ENCODE peak calls at places on chromosome X, in five cellular contexts. J, M, R, V and T are unnamed samples.

GRCh38 chrX:25144043-25144940 is 128.5 kb upstream of the ARX start:
- DNase-seq in V (peak), R (no peak), J (peak), M (no peak), T (peak)

GRCh38 chrX:131747173-131747572 is 203.3 kb downstream of the OR13H1 start:
- DNase-seq in V (no peak), R (no peak), M (peak), J (no peak), T (no peak)

GRCh38 chrX:98071331-98071730 is 1187.6 kb downstream of the RPA4 start:
- DNase-seq in R (no peak), V (no peak), J (no peak), M (no peak), T (peak)

GRCh38 chrX:104668550-104668949 is 102.6 kb downstream of the IL1RAPL2 start:
- DNase-seq in J (no peak), V (no peak), R (no peak), M (no peak), T (peak)

GRCh38 chrX:17377047-17377692 is 2.2 kb downstream of the NHS start:
- DNase-seq in M (no peak), R (no peak), J (no peak), V (no peak), T (peak)

GRCh38 chrX:38701073-38701472 is 100.2 kb upstream of the MID1IP1 start:
- DNase-seq in J (no peak), V (no peak), R (no peak), M (no peak), T (peak)

GRCh38 chrX:134634691-134635090 is 23.6 kb downstream of the PLAC1 start:
- DNase-seq in V (no peak), R (no peak), M (no peak), J (no peak), T (no peak)

GRCh38 chrX:49233176-49233575 is at the start of gene CACNA1F:
- DNase-seq in R (no peak), V (no peak), J (no peak), M (no peak), T (no peak)

GRCh38 chrX:72126048-72126415 is 5.7 kb downstream of the RTL5 start:
- DNase-seq in R (no peak), J (no peak), M (no peak), V (no peak), T (no peak)

GRCh38 chrX:19954707-19955106 is 36.2 kb downstream of the BCLAF3 start:
- DNase-seq in J (no peak), R (no peak), M (no peak), V (no peak), T (no peak)

GRCh38 chrX:54640103-54640428 is 110.0 kb downstream of the GNL3L start:
- DNase-seq in V (no peak), M (no peak), R (no peak), J (no peak), T (no peak)

GRCh38 chrX:54639018-54639345 is 109.0 kb downstream of the GNL3L start:
- DNase-seq in V (no peak), J (no peak), R (no peak), M (no peak), T (no peak)

GRCh38 chrX:54639346-54640102 is 109.5 kb downstream of the GNL3L start:
- DNase-seq in M (peak), V (peak), J (peak), R (peak), T (peak)

GRCh38 chrX:54641530-54641929 is 111.5 kb downstream of the GNL3L start:
- DNase-seq in J (no peak), V (no peak), R (no peak), M (no peak), T (peak)

DNA sequence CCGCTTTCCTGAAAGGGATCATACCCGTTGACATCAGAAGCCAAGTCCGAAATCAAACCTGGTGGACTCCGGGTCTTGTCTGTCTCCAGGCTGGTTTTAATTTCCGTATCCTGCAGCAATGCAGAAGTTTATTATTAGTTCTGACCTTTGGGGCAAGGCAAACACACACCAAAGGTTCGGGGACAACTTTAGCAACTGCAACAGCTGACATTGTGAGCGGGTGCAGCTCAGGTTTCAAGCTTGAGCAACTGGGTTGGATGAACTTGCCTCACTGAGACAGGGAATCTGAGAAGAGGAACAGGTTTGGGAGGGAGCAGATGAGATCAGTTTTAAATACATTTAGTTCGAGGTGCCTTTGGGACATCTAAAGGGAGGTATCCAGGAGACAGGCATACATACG is 110.7 kb downstream of the GNL3L start:
- DNase-seq in V (peak), J (no peak), M (no peak), R (no peak), T (peak)
- TF ChIP-seq CREB1 in V (no peak), J (no peak), M (no peak), R (no peak), T (no peak)

GRCh38 chrX:9459349-9459748 is 5.5 kb upstream of the TBL1X start:
- DNase-seq in V (peak), J (no peak), M (no peak), R (no peak), T (no peak)
- H3K27ac ChIP-seq in V (no peak), J (no peak), M (no peak), R (no peak), T (no peak)

DNA sequence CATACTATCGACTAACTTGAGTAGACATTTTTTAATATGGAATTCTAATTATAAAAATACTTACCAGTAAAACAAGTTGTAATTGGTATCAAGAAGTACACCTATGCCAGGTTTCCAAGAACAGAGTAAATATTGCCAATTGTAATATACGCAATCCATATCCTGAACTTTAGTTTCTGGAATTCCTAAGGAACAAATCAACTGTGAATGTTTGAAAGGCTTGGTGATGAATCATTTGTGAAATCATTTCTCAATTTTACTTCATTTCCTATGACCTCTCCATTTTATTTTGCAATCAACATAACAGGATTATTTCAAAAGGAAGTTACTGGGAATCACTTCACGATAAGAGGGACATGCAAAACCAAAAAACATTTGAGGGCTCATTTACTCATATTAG is 3.7 kb downstream of the IL13RA2 start:
- DNase-seq in M (no peak), V (no peak), J (no peak), R (no peak), T (no peak)
- TF ChIP-seq CREB1 in M (no peak), V (no peak), J (no peak), R (no peak), T (no peak)

DNA sequence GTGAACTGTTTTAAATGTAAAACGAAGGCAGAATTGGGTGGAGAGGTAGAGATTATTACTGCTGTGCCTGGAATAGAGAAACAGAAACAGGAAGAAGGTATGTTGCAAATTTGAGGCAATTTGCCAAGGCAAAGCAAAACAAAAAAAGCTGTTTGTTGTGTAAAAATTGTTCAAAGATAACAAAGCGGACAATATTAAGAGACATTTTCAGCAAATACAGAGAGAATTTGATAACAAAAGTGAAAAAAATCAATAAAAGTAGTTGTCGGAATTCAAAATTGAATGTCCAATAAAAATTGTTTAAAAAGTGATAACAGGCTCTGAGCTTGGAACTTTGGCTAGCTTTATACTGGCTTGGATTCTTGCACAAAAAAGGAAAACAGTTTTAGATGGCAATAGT is 14.4 kb upstream of the SMS start:
- DNase-seq in M (no peak), V (no peak), R (no peak), J (no peak), T (no peak)
- H3K27ac ChIP-seq in M (no peak), V (no peak), R (no peak), J (peak), T (peak)

GRCh38 chrX:108642273-108642628 is 94.1 kb downstream of the IRS4 start:
- DNase-seq in J (no peak), R (no peak), V (no peak), M (no peak), T (no peak)
- TF ChIP-seq CREB1 in J (no peak), R (no peak), V (no peak), M (no peak), T (no peak)

DNA sequence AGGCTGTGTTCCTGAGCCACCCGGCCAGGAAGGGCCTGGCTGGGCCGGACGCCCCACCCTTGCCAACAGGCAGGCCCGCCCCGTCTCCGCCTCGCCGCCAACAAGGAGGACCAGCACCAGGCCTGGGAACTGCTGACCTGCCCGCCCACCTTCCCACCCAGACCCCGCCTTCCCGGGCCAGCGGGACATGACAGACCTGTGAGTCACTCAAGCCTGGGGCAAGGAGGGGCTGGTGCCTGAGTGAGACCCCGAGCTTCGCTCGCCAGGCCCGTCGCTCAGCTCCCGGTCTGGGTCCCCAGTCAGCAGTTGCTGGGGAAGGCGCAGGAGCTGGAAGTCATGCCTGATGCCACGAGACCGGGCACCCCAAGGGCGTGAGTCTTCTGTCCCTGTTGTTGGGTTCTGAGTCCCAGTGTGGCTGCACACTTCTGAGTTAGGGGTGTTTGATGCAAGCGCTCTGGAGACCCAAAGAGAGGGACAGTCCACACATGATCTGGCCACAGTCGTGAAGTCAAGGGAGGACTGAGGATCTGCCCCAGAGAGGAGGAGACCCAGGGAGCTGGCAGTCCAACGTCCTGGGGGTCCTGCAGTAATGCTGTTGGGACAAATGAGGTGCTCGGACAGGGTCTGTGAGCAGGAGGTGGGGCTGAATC is at the start of gene DNASE1L1:
- DNase-seq in R (peak), J (peak), M (no peak), V (peak), T (peak)
- H3K27ac ChIP-seq in R (peak), J (peak), M (no peak), V (peak), T (no peak)

DNA sequence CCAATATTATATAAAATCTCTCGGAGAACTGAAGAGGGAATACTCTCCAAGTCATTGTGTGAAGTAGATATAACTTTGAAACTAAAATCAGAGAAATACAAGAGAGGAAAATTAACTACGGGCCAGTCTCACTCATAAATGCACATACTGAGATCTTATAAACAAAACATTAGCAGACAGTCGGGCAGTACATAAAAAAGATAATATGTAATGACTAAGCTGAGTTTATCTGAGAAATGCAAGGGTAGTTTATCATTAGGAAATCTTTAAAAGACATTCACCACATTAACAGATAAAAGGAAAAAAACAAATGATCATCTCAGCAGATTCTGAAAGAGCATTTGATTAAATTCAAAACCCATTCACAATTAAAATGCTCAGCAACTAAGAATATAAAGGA is 116.7 kb downstream of the NYX start:
- DNase-seq in V (no peak), M (no peak), J (no peak), R (no peak), T (no peak)
- TF ChIP-seq CREB1 in V (no peak), M (no peak), J (no peak), R (no peak), T (no peak)

GRCh38 chrX:10769696-10770619 is 149.6 kb upstream of the MID1 start:
- DNase-seq in V (no peak), R (no peak), M (no peak), J (no peak), T (peak)
- H3K27ac ChIP-seq in V (no peak), R (no peak), M (no peak), J (no peak), T (peak)

GRCh38 chrX:11908371-11908770 is 150.3 kb downstream of the MSL3 start:
- DNase-seq in M (peak), J (peak), R (no peak), V (peak), T (peak)
- TF ChIP-seq CREB1 in M (no peak), J (no peak), R (no peak), V (no peak), T (no peak)